ENCODE peak calls at places on chromosomes 2 and 18, in seven cellular contexts. P is IMR-90, G is mesendoderm, W is H9, I is mesenchymal stem cell, Z is trophoblast cell, X is H1. E is an unnamed sample.

GRCh38 chr2:152335851-152336102 is 803 bp downstream of the FMNL2 start:
- DNase-seq in Z (no peak), X (no peak), G (no peak), I (no peak), W (no peak), P (no peak), E (peak)

GRCh38 chr2:41032715-41033114 is 580.8 kb upstream of the SLC8A1 start:
- DNase-seq in W (no peak), G (peak), I (no peak), P (no peak), X (no peak), Z (peak), E (no peak)

GRCh38 chr2:8346238-8346637 is 335.6 kb upstream of the ID2 start:
- DNase-seq in P (no peak), X (no peak), G (no peak), I (no peak), Z (no peak), W (no peak), E (no peak)

GRCh38 chr2:70087703-70088507 is 628 bp downstream of the PCBP1 start:
- DNase-seq in I (peak), W (peak), P (peak), G (peak), Z (peak), X (no peak), E (no peak)

GRCh38 chr2:104474725-104475124 is 379.2 kb upstream of the POU3F3 start:
- DNase-seq in P (no peak), X (no peak), Z (no peak), G (no peak), W (no peak), I (no peak), E (no peak)

GRCh38 chr2:162524849-162525248 is 180.9 kb downstream of the GCA start:
- DNase-seq in G (peak), I (no peak), W (no peak), P (no peak), Z (no peak), X (no peak), E (no peak)

GRCh38 chr2:229270551-229271410 is at the start of gene PID1:
- DNase-seq in P (peak), W (peak), G (peak), X (no peak), I (peak), Z (peak), E (peak)

GRCh38 chr18:54845788-54846187 is 17.5 kb downstream of the RAB27B start:
- DNase-seq in Z (no peak), W (no peak), X (no peak), P (peak), G (no peak), I (peak), E (no peak)

GRCh38 chr2:28593356-28593755 is 97.5 kb downstream of the PLB1 start:
- DNase-seq in Z (no peak), P (no peak), G (no peak), X (no peak), I (no peak), W (no peak), E (no peak)

GRCh38 chr2:31580321-31581117 is at the start of gene SRD5A2:
- DNase-seq in I (no peak), P (no peak), Z (no peak), X (no peak), W (peak), G (peak), E (peak)

GRCh38 chr18:79493211-79493800 is 97.6 kb downstream of the NFATC1 start:
- DNase-seq in P (no peak), Z (no peak), W (no peak), G (no peak), X (no peak), I (no peak), E (no peak)

GRCh38 chr2:216023055-216023648 is 9.8 kb upstream of the MREG start:
- DNase-seq in G (peak), P (peak), W (peak), I (peak), X (peak), Z (peak), E (no peak)

GRCh38 chr2:119468154-119468955 is 36.7 kb downstream of the TMEM37 start:
- DNase-seq in P (peak), X (no peak), G (no peak), I (no peak), W (no peak), Z (peak), E (no peak)

GRCh38 chr2:166494140-166494544 is at the start of gene SCN7A:
- DNase-seq in P (peak), W (peak), Z (no peak), G (peak), I (peak), X (peak), E (peak)

GRCh38 chr2:203394519-203395227 is 66.5 kb downstream of the ABI2 start:
- DNase-seq in W (peak), X (no peak), P (no peak), I (no peak), Z (no peak), G (peak), E (no peak)

GRCh38 chr2:234464291-234464645 is 32.6 kb downstream of the ARL4C start:
- DNase-seq in W (no peak), X (no peak), I (no peak), Z (no peak), G (no peak), P (no peak), E (no peak)

GRCh38 chr18:59477849-59478248 is 118.8 kb upstream of the LMAN1 start:
- DNase-seq in W (no peak), Z (no peak), X (no peak), I (no peak), G (no peak), P (no peak), E (no peak)

GRCh38 chr2:149038442-149039212 is at the start of gene LYPD6B:
- DNase-seq in I (no peak), G (peak), W (peak), Z (peak), X (no peak), P (no peak), E (no peak)

GRCh38 chr18:57698571-57699276 is 77.1 kb upstream of the NARS1 start:
- DNase-seq in Z (peak), P (peak), W (no peak), G (peak), I (peak), X (no peak), E (no peak)

GRCh38 chr2:206389164-206389563 is 54.2 kb upstream of the ADAM23 start:
- DNase-seq in W (no peak), P (no peak), G (no peak), Z (no peak), I (no peak), X (no peak), E (no peak)

GRCh38 chr18:77376043-77376732 is 126.5 kb downstream of the GALR1 start:
- DNase-seq in P (no peak), W (no peak), G (no peak), Z (no peak), I (no peak), X (no peak), E (no peak)

GRCh38 chr18:52903858-52904257 is 563.9 kb downstream of the DCC start:
- DNase-seq in Z (peak), W (peak), I (no peak), P (no peak), G (peak), X (no peak), E (peak)

GRCh38 chr2:32947484-32948143 is 861 bp downstream of the LTBP1 start:
- DNase-seq in G (peak), X (no peak), I (peak), W (peak), Z (peak), P (peak), E (peak)

GRCh38 chr18:21406111-21406510 is 164.1 kb downstream of the GREB1L start:
- DNase-seq in G (no peak), P (no peak), X (no peak), Z (no peak), I (no peak), W (no peak), E (no peak)

GRCh38 chr18:78908462-78908861 is 71.2 kb upstream of the SALL3 start:
- DNase-seq in X (no peak), G (no peak), I (no peak), W (peak), P (no peak), Z (no peak), E (no peak)

GRCh38 chr2:227817940-227818568 is 4.4 kb downstream of the CCL20 start:
- DNase-seq in G (peak), X (peak), I (peak), W (peak), Z (peak), P (peak), E (no peak)

GRCh38 chr18:59272971-59273935 is at the start of gene RAX:
- DNase-seq in I (peak), G (peak), P (no peak), X (no peak), Z (no peak), W (peak), E (peak)

GRCh38 chr2:95165030-95165370 is 609 bp upstream of the ZNF2 start:
- DNase-seq in Z (no peak), X (no peak), W (no peak), G (no peak), P (no peak), I (no peak), E (no peak)

GRCh38 chr18:49613141-49613641 is 51.3 kb downstream of the LIPG start:
- DNase-seq in Z (no peak), I (no peak), P (no peak), W (peak), G (peak), X (peak), E (peak)

GRCh38 chr18:10033038-10033437 is 119.2 kb downstream of the VAPA start:
- DNase-seq in Z (no peak), W (no peak), I (no peak), P (no peak), G (no peak), X (no peak), E (no peak)

DNA sequence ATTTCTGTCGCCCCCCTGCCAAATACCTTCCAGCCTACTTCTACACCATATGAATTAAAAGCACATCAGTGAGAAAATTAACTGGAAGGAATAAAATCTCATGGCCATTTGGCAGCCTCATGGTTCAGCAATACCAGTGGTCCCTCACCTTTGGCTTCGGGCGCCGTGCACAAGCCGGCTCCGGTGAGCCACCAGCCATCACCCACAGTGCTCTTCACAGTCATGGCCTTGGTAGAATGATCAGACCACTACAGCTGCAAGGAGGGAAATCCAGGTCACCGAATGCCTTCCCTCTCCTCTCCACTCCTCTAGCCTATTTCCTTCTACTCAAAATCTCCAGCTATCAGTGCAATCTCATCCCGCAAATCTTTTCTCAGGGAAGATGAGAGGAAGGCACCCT is 239.1 kb downstream of the C1D start:
- DNase-seq in Z (no peak), I (no peak), X (no peak), G (no peak), W (no peak), P (no peak), E (no peak)
- H3K18ac ChIP-seq in Z (no peak), I (no peak), X (no peak), G (no peak), W (no peak), P (peak), E (no peak)

GRCh38 chr18:5275872-5276271 is 19.7 kb downstream of the ZBTB14 start:
- DNase-seq in I (no peak), Z (no peak), W (no peak), P (no peak), X (no peak), G (peak), E (no peak)

GRCh38 chr18:5282770-5283169 is 12.8 kb downstream of the ZBTB14 start:
- DNase-seq in G (no peak), W (no peak), X (no peak), I (no peak), Z (no peak), P (no peak), E (no peak)

DNA sequence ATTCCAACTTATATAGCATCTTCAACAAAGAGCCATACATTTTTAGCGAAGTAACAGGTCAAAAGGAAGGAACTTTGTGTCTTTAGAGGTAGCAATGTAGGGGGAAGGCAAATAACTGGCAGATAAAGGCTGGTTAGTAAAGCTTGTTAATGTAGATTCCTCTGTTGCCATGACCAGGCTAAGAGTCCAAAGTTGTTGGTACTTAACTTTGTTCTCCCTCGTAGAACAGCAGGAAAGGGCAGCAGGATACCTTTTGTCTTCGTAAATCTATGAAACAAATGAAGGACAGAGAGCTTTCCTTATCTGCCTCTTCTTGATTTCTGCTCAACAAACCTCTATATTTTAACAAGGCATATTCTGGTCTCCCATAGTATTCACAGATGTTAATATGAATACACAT is 18.6 kb downstream of the ZBTB14 start:
- DNase-seq in X (no peak), I (no peak), P (no peak), G (peak), Z (no peak), W (no peak), E (no peak)
- H3K18ac ChIP-seq in X (no peak), I (no peak), P (no peak), G (no peak), Z (no peak), W (no peak), E (no peak)

GRCh38 chr2:207614824-207615223 is 10.4 kb downstream of the METTL21A start:
- DNase-seq in G (no peak), I (no peak), Z (no peak), P (no peak), X (no peak), W (no peak), E (no peak)

GRCh38 chr2:207617011-207617671 is 8.1 kb downstream of the METTL21A start:
- DNase-seq in G (peak), X (no peak), I (peak), P (peak), Z (peak), W (no peak), E (no peak)

GRCh38 chr2:207619764-207620203 is 5.4 kb downstream of the METTL21A start:
- DNase-seq in W (no peak), G (no peak), P (no peak), Z (no peak), X (no peak), I (peak), E (no peak)

GRCh38 chr2:207621640-207622039 is 3.6 kb downstream of the METTL21A start:
- DNase-seq in Z (no peak), G (no peak), I (no peak), X (no peak), W (no peak), P (no peak), E (no peak)

GRCh38 chr2:207616185-207616584 is 9.0 kb downstream of the METTL21A start:
- DNase-seq in G (no peak), Z (peak), X (no peak), W (no peak), P (peak), I (peak), E (no peak)
- H3K18ac ChIP-seq in G (no peak), Z (no peak), X (no peak), W (no peak), P (peak), I (peak), E (no peak)

GRCh38 chr2:189997016-189997415 is 65.5 kb downstream of the MSTN start:
- DNase-seq in X (no peak), P (peak), I (no peak), Z (no peak), G (no peak), W (no peak), E (no peak)

GRCh38 chr2:189999661-190000060 is 62.9 kb downstream of the MSTN start:
- DNase-seq in G (no peak), Z (no peak), W (no peak), X (no peak), P (no peak), I (no peak), E (no peak)

DNA sequence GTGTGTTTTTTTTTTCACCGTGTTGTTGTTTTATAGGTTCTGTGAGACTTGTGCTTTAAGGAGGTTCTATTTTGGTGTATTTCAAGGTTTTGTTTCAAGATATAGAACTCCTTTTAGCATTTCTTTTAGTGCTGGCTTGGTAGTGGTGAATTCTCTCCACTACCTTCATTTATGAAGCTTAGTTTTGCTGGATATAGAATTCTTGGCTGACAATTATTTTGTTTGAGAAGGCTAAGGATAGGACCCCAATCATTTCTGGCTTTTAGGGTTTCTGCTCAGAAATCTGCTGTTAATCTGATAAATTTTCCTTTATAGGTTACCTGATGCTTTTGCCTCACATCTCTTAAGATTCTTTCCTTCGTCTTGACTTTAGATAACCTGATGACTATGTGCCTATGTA is 66.8 kb downstream of the MSTN start:
- DNase-seq in I (no peak), X (no peak), P (no peak), G (no peak), W (no peak), Z (no peak), E (no peak)
- H3K18ac ChIP-seq in I (no peak), X (no peak), P (no peak), G (no peak), W (no peak), Z (no peak), E (no peak)

E was measured in neuronal stem cell.